ENCODE peak calls at places on chromosomes 2 and 18, in nine cellular contexts. Y, F, R, Z, H, V, M, N and O are unnamed samples.

GRCh38 chr2:26770986-26771586 is 7.0 kb downstream of the SLC35F6 start:
- DNase-seq in Z (peak), R (no peak), Y (peak), N (peak), F (peak), H (no peak), M (peak), V (peak), O (peak)

GRCh38 chr2:157932480-157933205 is 56.5 kb upstream of the ACVR1 start:
- DNase-seq in F (no peak), N (no peak), Y (peak), H (peak), Z (no peak), V (no peak), M (no peak), R (peak), O (peak)

GRCh38 chr18:57649536-57650495 is 28.2 kb upstream of the NARS1 start:
- DNase-seq in Y (no peak), N (peak), V (no peak), H (no peak), Z (peak), R (no peak), F (no peak), M (peak), O (peak)

GRCh38 chr18:3584897-3585460 is 135.0 kb downstream of the TGIF1 start:
- DNase-seq in M (no peak), N (no peak), R (no peak), H (no peak), V (peak), Y (peak), Z (peak), F (no peak), O (no peak)

GRCh38 chr2:236052926-236053846 is 115.0 kb downstream of the GBX2 start:
- DNase-seq in Z (no peak), V (no peak), Y (peak), F (no peak), N (no peak), M (no peak), H (no peak), R (peak), O (no peak)

GRCh38 chr18:3230401-3231334 is 10.9 kb upstream of the MYOM1 start:
- DNase-seq in H (no peak), V (peak), R (no peak), Z (peak), M (peak), Y (peak), N (peak), F (peak), O (no peak)

GRCh38 chr2:208570066-208570465 is 163.5 kb downstream of the PTH2R start:
- DNase-seq in R (no peak), H (no peak), Z (no peak), N (no peak), M (no peak), V (peak), F (no peak), Y (no peak), O (no peak)

GRCh38 chr18:57839942-57840381 is 36.8 kb upstream of the ATP8B1 start:
- DNase-seq in Z (peak), N (peak), Y (no peak), H (no peak), V (no peak), F (peak), M (peak), R (no peak), O (peak)

GRCh38 chr2:74228772-74229171 is 30.4 kb downstream of the MTHFD2 start:
- DNase-seq in H (no peak), Z (no peak), F (no peak), N (no peak), M (no peak), Y (no peak), V (no peak), R (peak), O (no peak)

GRCh38 chr18:54223568-54224241 is 764 bp downstream of the MBD2 start:
- DNase-seq in Z (peak), N (peak), R (peak), M (peak), H (peak), V (peak), Y (peak), F (peak), O (peak)

GRCh38 chr2:9001229-9001628 is 2.3 kb downstream of the MBOAT2 start:
- DNase-seq in M (no peak), Y (no peak), H (no peak), Z (peak), V (no peak), N (peak), R (no peak), F (peak), O (peak)

GRCh38 chr18:37666986-37667385 is 101.4 kb upstream of the CELF4 start:
- DNase-seq in V (no peak), H (no peak), R (no peak), Z (no peak), Y (no peak), N (no peak), M (no peak), F (no peak), O (no peak)

GRCh38 chr2:205555816-205556215 is 126.5 kb upstream of the NRP2 start:
- DNase-seq in N (no peak), R (no peak), Y (no peak), M (no peak), V (no peak), H (no peak), Z (no peak), F (no peak), O (no peak)

GRCh38 chr2:8488001-8488738 is 193.7 kb upstream of the ID2 start:
- DNase-seq in N (no peak), H (no peak), F (no peak), Y (no peak), V (no peak), Z (no peak), R (peak), M (no peak), O (peak)

GRCh38 chr2:180983468-180984388 is 3.3 kb downstream of the UBE2E3 start:
- DNase-seq in F (peak), Y (no peak), M (peak), R (peak), V (peak), Z (peak), N (peak), H (peak), O (peak)

GRCh38 chr2:79750321-79750720 is 237.5 kb downstream of the CTNNA2 start:
- DNase-seq in M (no peak), N (no peak), R (no peak), Z (no peak), F (no peak), V (no peak), H (no peak), Y (no peak), O (no peak)

GRCh38 chr2:70248810-70249438 is 496 bp upstream of the TIA1 start:
- DNase-seq in F (no peak), R (peak), H (peak), N (no peak), V (peak), Y (no peak), M (no peak), Z (peak), O (no peak)

GRCh38 chr18:56148373-56148772 is 490.0 kb downstream of the TXNL1 start:
- DNase-seq in N (peak), F (peak), M (peak), Y (no peak), R (no peak), H (no peak), V (no peak), Z (peak), O (peak)

GRCh38 chr18:11005528-11005927 is 143.8 kb downstream of the PIEZO2 start:
- DNase-seq in Z (peak), H (peak), R (peak), V (no peak), M (peak), F (peak), Y (no peak), N (peak), O (peak)

GRCh38 chr18:62183578-62184195 is 3.2 kb downstream of the PIGN start:
- DNase-seq in H (peak), V (no peak), N (peak), Y (no peak), F (peak), R (peak), Z (peak), M (peak), O (peak)

GRCh38 chr2:160427629-160428424 is 65.8 kb downstream of the RBMS1 start:
- DNase-seq in R (no peak), Z (no peak), F (peak), Y (no peak), N (peak), M (peak), H (no peak), V (no peak), O (peak)

GRCh38 chr2:88307817-88308216 is 137.7 kb downstream of the THNSL2 start:
- DNase-seq in M (no peak), V (peak), N (peak), F (no peak), Y (peak), H (no peak), Z (peak), R (peak), O (no peak)

GRCh38 chr18:55319517-55319905 is 268.5 kb downstream of the TCF4 start:
- DNase-seq in N (peak), M (peak), Z (no peak), Y (no peak), H (no peak), F (no peak), R (no peak), V (no peak), O (peak)

GRCh38 chr2:77161009-77161408 is 361.2 kb downstream of the LRRTM4 start:
- DNase-seq in R (no peak), N (peak), Y (no peak), H (no peak), Z (peak), V (no peak), F (peak), M (peak), O (peak)

GRCh38 chr2:7233126-7233525 is 315.9 kb downstream of the RNF144A start:
- DNase-seq in M (no peak), N (no peak), Y (no peak), R (no peak), V (no peak), H (no peak), Z (no peak), F (no peak), O (no peak)

GRCh38 chr2:85504434-85505261 is 34.3 kb upstream of the MAT2A start:
- DNase-seq in R (no peak), F (peak), Y (no peak), Z (peak), N (peak), V (peak), H (no peak), M (peak), O (peak)

GRCh38 chr2:219451626-219452360 is 17.1 kb downstream of the SPEG start:
- DNase-seq in N (peak), F (no peak), M (peak), Y (no peak), V (no peak), Z (no peak), H (no peak), R (no peak), O (peak)
- H3K4me2 ChIP-seq in N (no peak), F (no peak), M (no peak), Y (no peak), V (no peak), Z (peak), H (no peak), R (no peak), O (peak)

DNA sequence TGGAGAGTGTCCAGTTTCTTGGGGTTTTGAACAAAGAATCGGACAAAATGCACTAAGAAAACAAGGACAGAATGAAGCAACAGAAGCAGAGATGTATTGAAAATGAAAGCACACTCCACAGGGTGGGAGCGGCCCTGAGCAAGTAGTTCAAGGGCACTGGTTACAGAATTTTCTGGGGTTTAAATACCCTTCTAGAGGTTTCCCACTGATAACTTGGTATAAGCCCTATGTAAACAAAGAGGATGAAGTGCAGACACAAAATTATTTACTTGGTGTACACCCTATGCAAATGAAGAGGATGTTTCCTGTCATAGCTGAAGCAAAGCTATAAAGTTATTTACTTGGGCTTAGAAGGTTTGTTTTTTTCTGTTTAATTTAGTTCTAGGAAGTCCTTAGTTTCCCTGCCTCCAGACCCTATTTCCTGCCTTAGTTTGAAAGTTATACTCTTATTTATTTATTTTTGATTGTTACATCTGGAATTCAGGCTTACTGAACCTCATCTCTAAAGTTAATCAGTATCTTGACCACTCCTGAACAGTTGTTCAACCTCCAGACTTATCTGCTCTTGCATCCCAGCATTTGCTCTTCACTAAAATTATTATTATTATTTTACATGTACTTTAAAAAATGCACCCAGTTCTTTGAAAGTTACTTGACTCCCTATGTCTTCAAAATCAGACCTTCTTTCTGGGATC is 193.5 kb downstream of the SPP2 start:
- DNase-seq in V (no peak), R (no peak), F (peak), M (peak), N (no peak), H (no peak), Z (peak), Y (no peak), O (no peak)
- H3K4me2 ChIP-seq in V (no peak), R (no peak), F (no peak), M (peak), N (no peak), H (no peak), Z (peak), Y (no peak), O (peak)

DNA sequence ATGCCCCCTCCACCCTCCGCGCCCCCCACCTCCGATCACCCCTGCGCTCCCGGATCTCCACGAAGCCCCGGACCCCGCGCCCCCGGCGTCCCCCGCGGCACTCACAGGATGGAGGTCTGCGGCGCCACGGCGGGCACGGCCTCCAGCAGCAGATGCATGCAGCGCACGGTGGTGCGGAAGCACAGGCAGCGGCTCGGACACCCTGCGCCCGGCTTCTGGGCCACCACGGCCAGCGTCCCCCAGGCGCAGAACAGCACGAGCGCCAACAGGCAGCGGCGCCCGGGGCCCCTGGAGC is 217 bp downstream of the PXDN start:
- DNase-seq in R (peak), Z (no peak), H (peak), Y (peak), F (no peak), V (no peak), M (peak), N (no peak), O (no peak)
- H3K4me2 ChIP-seq in R (peak), Z (peak), H (peak), Y (peak), F (no peak), V (no peak), M (no peak), N (no peak), O (peak)

GRCh38 chr2:163173591-163173990 is 335.0 kb upstream of the KCNH7 start:
- DNase-seq in R (no peak), N (no peak), V (no peak), F (no peak), Y (no peak), H (no peak), M (no peak), Z (no peak), O (no peak)

GRCh38 chr2:163175294-163175693 is 336.7 kb upstream of the KCNH7 start:
- DNase-seq in Y (no peak), F (no peak), M (no peak), N (no peak), R (no peak), Z (no peak), V (no peak), H (no peak), O (no peak)

GRCh38 chr2:163171786-163172549 is 333.4 kb upstream of the KCNH7 start:
- DNase-seq in V (no peak), R (peak), Y (no peak), Z (peak), N (no peak), H (no peak), F (peak), M (peak), O (no peak)
- H3K4me2 ChIP-seq in V (no peak), R (peak), Y (no peak), Z (no peak), N (no peak), H (no peak), F (no peak), M (no peak), O (no peak)

DNA sequence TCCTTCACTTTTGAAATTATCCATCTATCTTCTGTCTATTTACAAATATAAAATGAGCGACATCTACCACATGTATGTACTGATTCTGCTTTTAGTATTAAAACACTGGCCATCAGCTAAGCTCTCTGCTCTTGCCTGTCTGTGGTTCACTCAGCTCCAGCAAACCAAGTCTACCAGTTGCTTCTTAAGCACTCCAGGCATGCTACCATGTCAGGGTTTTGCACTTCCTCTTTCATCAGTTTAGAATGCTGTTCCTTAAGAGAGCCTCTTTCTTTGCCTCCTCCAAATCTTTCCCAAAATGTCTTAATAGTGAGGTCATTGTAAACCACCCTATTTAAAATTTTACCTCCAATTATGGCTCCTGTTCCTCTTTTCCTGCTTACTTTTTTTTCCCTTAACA is 59.5 kb downstream of the SCN3A start:
- DNase-seq in V (no peak), H (no peak), R (peak), F (peak), Z (no peak), Y (no peak), N (no peak), M (no peak), O (no peak)
- H3K4me2 ChIP-seq in V (no peak), H (no peak), R (no peak), F (no peak), Z (no peak), Y (no peak), N (no peak), M (no peak), O (no peak)

GRCh38 chr2:188170356-188170755 is 121.3 kb upstream of the GULP1 start:
- DNase-seq in Z (no peak), H (no peak), M (no peak), N (no peak), V (no peak), Y (no peak), F (no peak), R (no peak), O (no peak)
- H3K4me2 ChIP-seq in Z (no peak), H (no peak), M (no peak), N (no peak), V (no peak), Y (no peak), F (no peak), R (no peak), O (no peak)